ENCODE peak calls at places on chromosome 18, in four cellular contexts. G is HepG2, F is SK-N-SH, O is GM12878. H is an unnamed sample.

GRCh38 chr18:59885579-59886163 is 14.1 kb upstream of the PMAIP1 start:
- DNase-seq in G (no peak), F (no peak), O (peak), H (no peak)

GRCh38 chr18:76354348-76354747 is 140.7 kb downstream of the ZNF516 start:
- DNase-seq in G (no peak), F (no peak), O (no peak), H (no peak)

GRCh38 chr18:58196164-58196563 is 152.1 kb downstream of the NEDD4L start:
- DNase-seq in G (no peak), F (no peak), O (no peak), H (no peak)

GRCh38 chr18:12750076-12750707 is 47.4 kb downstream of the PSMG2 start:
- DNase-seq in G (no peak), F (no peak), O (peak), H (no peak)

GRCh38 chr18:57220485-57220884 is 73.6 kb downstream of the BOD1L2 start:
- DNase-seq in G (no peak), F (no peak), O (no peak), H (no peak)

GRCh38 chr18:199214-199613 is 40.9 kb downstream of the USP14 start:
- DNase-seq in G (no peak), F (no peak), O (no peak), H (no peak)

GRCh38 chr18:23684515-23685197 is 4.6 kb upstream of the LAMA3 start:
- DNase-seq in G (peak), F (no peak), O (no peak), H (peak)

GRCh38 chr18:49227456-49227855 is 233.0 kb downstream of the DYM start:
- DNase-seq in G (no peak), F (no peak), O (no peak), H (no peak)

GRCh38 chr18:66872277-66872676 is 268.4 kb upstream of the CDH19 start:
- DNase-seq in G (no peak), F (peak), O (no peak), H (peak)

GRCh38 chr18:69599377-69599776 is 198.7 kb downstream of the DOK6 start:
- DNase-seq in G (no peak), F (no peak), O (no peak), H (no peak)

GRCh38 chr18:29596959-29597358 is 1420.0 kb upstream of the CDH2 start:
- DNase-seq in G (no peak), F (no peak), O (no peak), H (no peak)

GRCh38 chr18:9575558-9575957 is 38.8 kb downstream of the PPP4R1 start:
- DNase-seq in G (peak), F (peak), O (no peak), H (peak)

GRCh38 chr18:4203525-4203924 is 251.6 kb downstream of the DLGAP1 start:
- DNase-seq in G (no peak), F (no peak), O (no peak), H (no peak)

GRCh38 chr18:6917082-6917481 is 187.6 kb downstream of the ARHGAP28 start:
- DNase-seq in G (no peak), F (no peak), O (no peak), H (no peak)

GRCh38 chr18:68564348-68564747 is 150.6 kb downstream of the TMX3 start:
- DNase-seq in G (no peak), F (no peak), O (no peak), H (no peak)

GRCh38 chr18:2857491-2858063 is 10.8 kb downstream of the EMILIN2 start:
- DNase-seq in G (no peak), F (no peak), O (no peak), H (no peak)
- TF ChIP-seq PBX3 in G (no peak), F (peak), O (no peak), H (no peak)

DNA sequence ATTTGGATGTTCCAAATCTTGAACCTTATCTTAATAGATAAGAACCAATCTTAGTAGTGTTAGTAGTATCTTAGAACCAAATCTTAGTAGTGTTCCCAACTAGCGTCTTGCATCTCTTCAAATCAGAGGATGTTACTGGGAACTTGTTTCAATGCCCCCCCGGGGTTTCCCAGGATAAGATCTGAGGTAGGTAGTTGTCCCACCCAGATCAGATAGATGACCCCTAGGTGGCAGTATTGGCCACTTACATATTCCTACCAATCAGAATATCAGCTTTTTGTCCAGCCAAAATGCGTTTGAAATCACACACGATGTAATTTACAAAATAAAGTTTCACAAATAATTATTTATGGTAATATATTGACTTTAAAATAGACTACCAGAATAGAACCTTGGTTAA is 314.8 kb downstream of the MBD2 start:
- DNase-seq in G (peak), F (peak), O (no peak), H (peak)
- TF ChIP-seq PBX3 in G (no peak), F (no peak), O (no peak), H (no peak)

GRCh38 chr18:28183418-28184078 is 6.6 kb upstream of the CDH2 start:
- DNase-seq in G (peak), F (no peak), O (no peak), H (peak)
- TF ChIP-seq PBX3 in G (no peak), F (peak), O (no peak), H (no peak)

GRCh38 chr18:41320090-41320489 is 634.9 kb upstream of the PIK3C3 start:
- DNase-seq in G (no peak), F (no peak), O (no peak), H (no peak)

GRCh38 chr18:41323044-41323443 is 632.0 kb upstream of the PIK3C3 start:
- DNase-seq in G (no peak), F (no peak), O (no peak), H (no peak)

GRCh38 chr18:41324020-41324791 is 630.8 kb upstream of the PIK3C3 start:
- DNase-seq in G (no peak), F (no peak), O (no peak), H (no peak)

GRCh38 chr18:41326311-41326710 is 628.7 kb upstream of the PIK3C3 start:
- DNase-seq in G (no peak), F (no peak), O (no peak), H (no peak)

DNA sequence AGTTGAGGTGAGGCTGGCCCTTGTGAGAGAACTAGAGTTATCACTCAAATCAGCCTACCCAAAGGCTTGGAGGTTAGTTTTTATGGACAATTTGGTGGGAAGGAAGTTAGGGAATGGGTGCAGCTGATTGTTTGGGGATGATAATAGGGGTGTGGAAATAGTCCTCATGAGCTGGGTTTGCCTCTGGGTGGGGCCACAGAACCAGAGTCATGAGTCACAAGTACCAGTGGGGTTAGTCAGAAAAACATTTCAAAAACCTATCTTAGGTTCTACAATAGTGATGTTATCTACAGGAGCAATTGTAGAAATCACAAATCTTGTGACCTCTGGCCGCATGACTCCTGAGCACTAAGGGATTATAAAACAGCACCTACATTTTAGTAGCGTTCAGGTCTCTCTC is 630.1 kb upstream of the PIK3C3 start:
- DNase-seq in G (no peak), F (no peak), O (no peak), H (no peak)
- TF ChIP-seq PBX3 in G (no peak), F (no peak), O (no peak), H (no peak)

H was measured in A549.